ENCODE peak calls at places on chromosomes 2 and 18, in seven cellular contexts. One of them, this sample, is unnamed.

GRCh38 chr18:37574113-37574512 is 8.5 kb upstream of the CELF4 start:
- DNase-seq in breast epithelium: no peak
- DNase-seq in stomach: no peak
- DNase-seq in heart right ventricle: no peak
- DNase-seq in fibroblast of villous mesenchyme: no peak
- DNase-seq in WERI-Rb-1: no peak
- DNase-seq in HCT116: no peak
- DNase-seq in this sample: no peak

GRCh38 chr2:164835302-164835701 is 6.3 kb downstream of the COBLL1 start:
- DNase-seq in heart right ventricle: no peak
- DNase-seq in HCT116: no peak
- DNase-seq in stomach: no peak
- DNase-seq in WERI-Rb-1: no peak
- DNase-seq in breast epithelium: no peak
- DNase-seq in fibroblast of villous mesenchyme: no peak
- DNase-seq in this sample: no peak

GRCh38 chr2:52113338-52113737 is 1081.4 kb upstream of the NRXN1 start:
- DNase-seq in heart right ventricle: no peak
- DNase-seq in fibroblast of villous mesenchyme: no peak
- DNase-seq in HCT116: no peak
- DNase-seq in WERI-Rb-1: no peak
- DNase-seq in breast epithelium: no peak
- DNase-seq in stomach: no peak
- DNase-seq in this sample: no peak

GRCh38 chr2:121567957-121568409 is 37.3 kb downstream of the RNU4ATAC start:
- DNase-seq in breast epithelium: no peak
- DNase-seq in stomach: no peak
- DNase-seq in WERI-Rb-1: no peak
- DNase-seq in fibroblast of villous mesenchyme: no peak
- DNase-seq in HCT116: no peak
- DNase-seq in heart right ventricle: no peak
- DNase-seq in this sample: peak; percentile 48

GRCh38 chr18:26656944-26657536 is 108.7 kb upstream of the KCTD1 start:
- DNase-seq in fibroblast of villous mesenchyme: peak; percentile 51
- DNase-seq in heart right ventricle: peak; percentile 74
- DNase-seq in breast epithelium: peak; percentile 66
- DNase-seq in stomach: peak; percentile 85
- DNase-seq in WERI-Rb-1: peak; percentile 57
- DNase-seq in HCT116: no peak
- DNase-seq in this sample: peak; percentile 53

GRCh38 chr2:149612122-149612521 is 24.5 kb upstream of the MMADHC start:
- DNase-seq in fibroblast of villous mesenchyme: no peak
- DNase-seq in breast epithelium: no peak
- DNase-seq in WERI-Rb-1: no peak
- DNase-seq in HCT116: no peak
- DNase-seq in heart right ventricle: no peak
- DNase-seq in stomach: peak; percentile 27
- DNase-seq in this sample: no peak

GRCh38 chr2:106314427-106314826 is 120.3 kb upstream of the UXS1 start:
- DNase-seq in fibroblast of villous mesenchyme: no peak
- DNase-seq in breast epithelium: no peak
- DNase-seq in HCT116: no peak
- DNase-seq in stomach: no peak
- DNase-seq in WERI-Rb-1: no peak
- DNase-seq in heart right ventricle: no peak
- DNase-seq in this sample: no peak

GRCh38 chr2:216713691-216714411 is 18.5 kb upstream of the IGFBP5 start:
- DNase-seq in HCT116: no peak
- DNase-seq in breast epithelium: peak; percentile 79
- DNase-seq in stomach: no peak
- DNase-seq in fibroblast of villous mesenchyme: peak; percentile 73
- DNase-seq in WERI-Rb-1: no peak
- DNase-seq in heart right ventricle: peak; percentile 63
- DNase-seq in this sample: no peak

GRCh38 chr2:149465873-149466272 is 121.7 kb downstream of the MMADHC start:
- DNase-seq in stomach: no peak
- DNase-seq in heart right ventricle: no peak
- DNase-seq in breast epithelium: no peak
- DNase-seq in HCT116: no peak
- DNase-seq in fibroblast of villous mesenchyme: peak; percentile 19
- DNase-seq in WERI-Rb-1: no peak
- DNase-seq in this sample: no peak

GRCh38 chr18:69705987-69706386 is 241.7 kb downstream of the CD226 start:
- DNase-seq in HCT116: no peak
- DNase-seq in WERI-Rb-1: no peak
- DNase-seq in breast epithelium: no peak
- DNase-seq in fibroblast of villous mesenchyme: no peak
- DNase-seq in stomach: no peak
- DNase-seq in heart right ventricle: no peak
- DNase-seq in this sample: no peak

GRCh38 chr2:179751184-179751809 is 110.1 kb downstream of the ZNF385B start:
- DNase-seq in fibroblast of villous mesenchyme: peak; percentile 36
- DNase-seq in WERI-Rb-1: no peak
- DNase-seq in breast epithelium: no peak
- DNase-seq in heart right ventricle: no peak
- DNase-seq in HCT116: peak; percentile 18
- DNase-seq in stomach: no peak
- DNase-seq in this sample: no peak

GRCh38 chr2:129907256-129907973 is 72.1 kb upstream of the RAB6C start:
- DNase-seq in breast epithelium: peak; percentile 6
- DNase-seq in heart right ventricle: no peak
- DNase-seq in fibroblast of villous mesenchyme: no peak
- DNase-seq in HCT116: no peak
- DNase-seq in WERI-Rb-1: no peak
- DNase-seq in stomach: peak; percentile 17
- DNase-seq in this sample: no peak

GRCh38 chr2:46008082-46008870 is 288.9 kb upstream of the EPAS1 start:
- DNase-seq in WERI-Rb-1: no peak
- DNase-seq in HCT116: no peak
- DNase-seq in heart right ventricle: no peak
- DNase-seq in fibroblast of villous mesenchyme: no peak
- DNase-seq in stomach: no peak
- DNase-seq in breast epithelium: no peak
- DNase-seq in this sample: no peak

GRCh38 chr2:205527801-205528200 is 154.5 kb upstream of the NRP2 start:
- DNase-seq in heart right ventricle: no peak
- DNase-seq in stomach: no peak
- DNase-seq in breast epithelium: no peak
- DNase-seq in WERI-Rb-1: no peak
- DNase-seq in fibroblast of villous mesenchyme: no peak
- DNase-seq in HCT116: no peak
- DNase-seq in this sample: no peak

GRCh38 chr18:79922971-79923411 is 28.5 kb downstream of the SLC66A2 start:
- DNase-seq in HCT116: no peak
- DNase-seq in heart right ventricle: no peak
- DNase-seq in stomach: peak; percentile 19
- DNase-seq in breast epithelium: no peak
- DNase-seq in WERI-Rb-1: peak; percentile 10
- DNase-seq in fibroblast of villous mesenchyme: no peak
- DNase-seq in this sample: no peak

GRCh38 chr2:177284531-177284930 is 20.0 kb upstream of the NFE2L2 start:
- DNase-seq in WERI-Rb-1: peak; percentile 26
- DNase-seq in stomach: no peak
- DNase-seq in breast epithelium: no peak
- DNase-seq in HCT116: no peak
- DNase-seq in heart right ventricle: no peak
- DNase-seq in fibroblast of villous mesenchyme: no peak
- DNase-seq in this sample: no peak

GRCh38 chr18:33666915-33667314 is 88.9 kb downstream of the ASXL3 start:
- DNase-seq in HCT116: no peak
- DNase-seq in breast epithelium: no peak
- DNase-seq in stomach: no peak
- DNase-seq in fibroblast of villous mesenchyme: no peak
- DNase-seq in WERI-Rb-1: peak; percentile 10
- DNase-seq in heart right ventricle: no peak
- DNase-seq in this sample: no peak

DNA sequence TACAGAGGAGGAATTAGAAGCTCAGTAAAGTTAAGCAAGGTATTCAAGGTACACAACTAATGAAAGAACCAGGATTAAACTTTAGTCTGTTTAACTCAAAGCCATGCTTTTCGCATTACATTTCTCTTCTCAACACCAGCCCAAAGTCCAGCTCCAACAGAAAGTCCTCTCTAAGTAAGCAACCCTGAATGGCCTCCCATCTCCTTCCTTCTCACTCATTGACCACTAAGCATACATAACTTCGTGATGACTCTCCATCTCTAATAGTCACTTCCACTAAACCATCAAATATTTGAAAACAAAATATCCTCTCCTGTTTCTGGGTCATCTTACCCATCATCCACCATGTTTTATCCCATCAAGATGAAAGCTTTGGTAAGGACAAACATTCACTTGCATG is 219.8 kb downstream of the RAD51AP2 start:
- DNase-seq in HCT116: no peak
- DNase-seq in heart right ventricle: no peak
- DNase-seq in stomach: no peak
- DNase-seq in fibroblast of villous mesenchyme: no peak
- DNase-seq in breast epithelium: no peak
- DNase-seq in WERI-Rb-1: no peak
- DNase-seq in this sample: no peak
- TF ChIP-seq CTCF in HCT116: no peak
- TF ChIP-seq CTCF in heart right ventricle: no peak
- TF ChIP-seq CTCF in stomach: no peak
- TF ChIP-seq CTCF in fibroblast of villous mesenchyme: no peak
- TF ChIP-seq CTCF in breast epithelium: no peak
- TF ChIP-seq CTCF in WERI-Rb-1: no peak
- TF ChIP-seq CTCF in this sample: no peak

GRCh38 chr18:4994710-4995109 is 202.3 kb downstream of the AKAIN1 start:
- DNase-seq in fibroblast of villous mesenchyme: no peak
- DNase-seq in WERI-Rb-1: no peak
- DNase-seq in breast epithelium: no peak
- DNase-seq in stomach: no peak
- DNase-seq in HCT116: no peak
- DNase-seq in heart right ventricle: no peak
- DNase-seq in this sample: no peak
- TF ChIP-seq CTCF in fibroblast of villous mesenchyme: no peak
- TF ChIP-seq CTCF in WERI-Rb-1: no peak
- TF ChIP-seq CTCF in breast epithelium: no peak
- TF ChIP-seq CTCF in stomach: no peak
- TF ChIP-seq CTCF in HCT116: no peak
- TF ChIP-seq CTCF in heart right ventricle: no peak
- TF ChIP-seq CTCF in this sample: no peak

DNA sequence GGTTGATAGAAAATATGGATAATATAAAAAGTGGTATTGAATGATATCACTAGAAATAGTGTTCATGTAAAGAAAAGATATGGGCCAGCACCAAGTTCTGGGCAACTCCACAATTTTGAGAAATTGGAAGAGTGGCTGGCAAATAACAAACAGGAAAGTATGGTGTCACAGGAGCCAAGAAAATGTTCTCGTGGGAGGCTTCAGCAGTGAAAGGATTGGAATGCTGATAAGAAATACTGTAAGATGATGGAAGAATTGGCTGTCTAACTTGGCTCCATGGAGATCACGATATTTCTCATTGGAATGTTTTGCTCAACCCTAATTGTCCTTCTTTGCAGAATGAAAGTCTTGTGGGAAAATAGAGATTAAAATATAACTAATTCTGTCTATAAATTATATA is 856.8 kb downstream of the DPP10 start:
- DNase-seq in stomach: no peak
- DNase-seq in WERI-Rb-1: no peak
- DNase-seq in heart right ventricle: no peak
- DNase-seq in breast epithelium: no peak
- DNase-seq in HCT116: no peak
- DNase-seq in fibroblast of villous mesenchyme: no peak
- DNase-seq in this sample: no peak
- TF ChIP-seq CTCF in stomach: no peak
- TF ChIP-seq CTCF in WERI-Rb-1: no peak
- TF ChIP-seq CTCF in heart right ventricle: no peak
- TF ChIP-seq CTCF in breast epithelium: no peak
- TF ChIP-seq CTCF in HCT116: no peak
- TF ChIP-seq CTCF in fibroblast of villous mesenchyme: no peak
- TF ChIP-seq CTCF in this sample: no peak

DNA sequence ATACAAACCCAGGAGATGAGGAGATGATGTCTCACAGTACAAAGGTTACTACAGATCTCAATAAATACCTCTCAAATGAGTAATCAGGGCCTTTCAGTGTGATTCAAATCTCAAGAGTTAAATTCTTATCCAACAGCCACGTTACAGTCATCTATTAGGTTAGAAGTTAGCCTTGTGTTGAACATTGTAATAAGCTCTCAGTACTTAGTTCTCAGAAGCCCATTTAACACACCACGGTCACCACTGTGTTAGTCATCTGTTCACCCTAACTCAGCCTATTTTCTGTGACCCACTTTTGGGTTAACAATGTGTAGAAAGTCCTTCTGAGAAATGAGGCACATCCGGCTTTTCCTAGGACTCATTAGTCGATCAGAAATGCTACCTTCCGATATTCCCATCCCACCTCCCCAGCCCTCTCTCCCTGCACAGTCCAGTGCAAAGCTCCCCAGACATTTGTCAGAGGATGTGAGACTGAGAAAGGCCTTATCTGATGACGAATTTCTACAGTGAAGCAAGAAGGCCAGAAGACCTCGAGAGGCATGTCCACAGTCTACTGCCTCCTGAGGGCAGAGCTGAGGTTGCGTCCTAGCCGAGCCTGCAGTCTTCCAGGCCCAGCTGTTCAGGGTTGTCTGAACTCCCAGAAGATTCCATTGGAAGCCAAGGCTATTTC is 92.5 kb downstream of the ACTR2 start:
- DNase-seq in heart right ventricle: no peak
- DNase-seq in breast epithelium: no peak
- DNase-seq in WERI-Rb-1: no peak
- DNase-seq in HCT116: peak; percentile 64
- DNase-seq in stomach: no peak
- DNase-seq in fibroblast of villous mesenchyme: peak; percentile 89
- DNase-seq in this sample: no peak
- TF ChIP-seq CTCF in heart right ventricle: no peak
- TF ChIP-seq CTCF in breast epithelium: no peak
- TF ChIP-seq CTCF in WERI-Rb-1: peak; percentile 51
- TF ChIP-seq CTCF in HCT116: peak; percentile 65
- TF ChIP-seq CTCF in stomach: no peak
- TF ChIP-seq CTCF in fibroblast of villous mesenchyme: peak; percentile 63
- TF ChIP-seq CTCF in this sample: peak; percentile 30

GRCh38 chr2:118845005-118845842 is 2.2 kb downstream of the EN1 start:
- DNase-seq in fibroblast of villous mesenchyme: no peak
- DNase-seq in breast epithelium: no peak
- DNase-seq in WERI-Rb-1: no peak
- DNase-seq in stomach: no peak
- DNase-seq in heart right ventricle: no peak
- DNase-seq in HCT116: no peak
- DNase-seq in this sample: peak; percentile 26
- TF ChIP-seq CTCF in fibroblast of villous mesenchyme: no peak
- TF ChIP-seq CTCF in breast epithelium: no peak
- TF ChIP-seq CTCF in WERI-Rb-1: no peak
- TF ChIP-seq CTCF in stomach: no peak
- TF ChIP-seq CTCF in heart right ventricle: no peak
- TF ChIP-seq CTCF in HCT116: no peak
- TF ChIP-seq CTCF in this sample: no peak

DNA sequence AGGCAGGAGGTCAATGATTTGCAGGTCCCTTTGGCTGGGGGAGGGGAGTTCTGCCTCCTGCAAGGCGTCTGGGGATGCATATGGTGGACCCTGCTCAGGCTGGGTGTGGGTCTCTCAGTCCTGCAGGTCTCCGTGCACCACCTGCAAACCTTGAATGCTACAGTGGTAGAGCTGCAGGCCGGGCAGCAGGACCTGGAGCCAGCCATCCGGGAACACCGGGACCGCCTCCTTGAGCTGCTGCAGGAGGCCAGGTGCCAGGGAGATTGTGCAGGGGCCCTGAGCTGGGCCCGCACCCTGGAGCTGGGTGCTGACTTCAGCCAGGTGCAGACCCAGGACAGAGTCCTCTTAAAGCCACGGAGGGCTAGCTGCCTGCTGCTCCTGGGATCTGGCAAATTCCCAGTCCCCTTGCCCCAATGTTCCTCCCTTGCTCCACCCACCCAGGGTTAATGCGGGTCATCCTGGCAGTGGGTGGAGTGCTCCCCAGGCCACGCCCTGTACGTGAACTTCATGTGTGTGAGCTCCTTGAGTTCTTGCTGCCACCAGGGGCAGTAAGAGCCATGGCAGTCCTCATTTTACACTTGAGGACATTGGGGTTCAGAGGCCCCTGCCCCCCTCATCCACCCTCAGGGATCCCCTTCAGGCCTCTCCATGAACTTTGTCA is 3.1 kb downstream of the PROM2 start:
- DNase-seq in heart right ventricle: no peak
- DNase-seq in fibroblast of villous mesenchyme: no peak
- DNase-seq in stomach: peak; percentile 79
- DNase-seq in WERI-Rb-1: peak; percentile 33
- DNase-seq in breast epithelium: no peak
- DNase-seq in HCT116: peak; percentile 23
- DNase-seq in this sample: no peak
- TF ChIP-seq CTCF in heart right ventricle: no peak
- TF ChIP-seq CTCF in fibroblast of villous mesenchyme: no peak
- TF ChIP-seq CTCF in stomach: no peak
- TF ChIP-seq CTCF in WERI-Rb-1: peak; percentile 53
- TF ChIP-seq CTCF in breast epithelium: no peak
- TF ChIP-seq CTCF in HCT116: peak; percentile 51
- TF ChIP-seq CTCF in this sample: no peak